ENCODE peak calls at places on chromosome 12, in seven cellular contexts. J, Q, C, Z, K, Y and S are unnamed samples.

GRCh38 chr12:124002021-124002640 is 29.1 kb downstream of the ZNF664 start:
- DNase-seq in J (no peak), Q (no peak), C (no peak), Z (no peak), K (peak; percentile 46), Y (no peak), S (no peak)

GRCh38 chr12:60168441-60168840 is 572.6 kb downstream of the SLC16A7 start:
- DNase-seq in J (no peak), Q (no peak), C (no peak), Z (no peak), K (no peak), Y (no peak), S (no peak)

GRCh38 chr12:69933115-69933552 is 108.1 kb downstream of the MYRFL start:
- DNase-seq in J (no peak), Q (no peak), C (peak; percentile 69), Z (no peak), K (peak; percentile 39), Y (no peak), S (peak; percentile 11)

GRCh38 chr12:109115758-109116610 is at the start of gene ACACB:
- DNase-seq in J (peak; percentile 79), Q (no peak), C (peak; percentile 25), Z (no peak), K (peak; percentile 87), Y (peak; percentile 83), S (no peak)

GRCh38 chr12:88723219-88723618 is 142.9 kb upstream of the KITLG start:
- DNase-seq in J (no peak), Q (no peak), C (no peak), Z (no peak), K (no peak), Y (no peak), S (no peak)

GRCh38 chr12:81077329-81077685 is 572 bp upstream of the ACSS3 start:
- DNase-seq in J (no peak), Q (no peak), C (peak; percentile 80), Z (no peak), K (peak; percentile 60), Y (no peak), S (peak; percentile 41)

GRCh38 chr12:53807322-53807721 is 55.5 kb upstream of the CISTR start:
- DNase-seq in J (no peak), Q (no peak), C (no peak), Z (no peak), K (no peak), Y (no peak), S (no peak)

GRCh38 chr12:57224973-57225679 is 4.4 kb upstream of the SHMT2 start:
- DNase-seq in J (peak; percentile 80), Q (peak; percentile 63), C (peak; percentile 81), Z (peak; percentile 64), K (peak; percentile 59), Y (peak; percentile 85), S (peak; percentile 80)

GRCh38 chr12:82857911-82858533 is 171.3 kb downstream of the TMTC2 start:
- DNase-seq in J (no peak), Q (no peak), C (peak; percentile 9), Z (no peak), K (no peak), Y (no peak), S (no peak)

GRCh38 chr12:52354197-52354596 is 13.1 kb downstream of the KRT85 start:
- DNase-seq in J (no peak), Q (no peak), C (no peak), Z (no peak), K (no peak), Y (no peak), S (no peak)

GRCh38 chr12:62205348-62205747 is 54.9 kb upstream of the USP15 start:
- DNase-seq in J (no peak), Q (no peak), C (no peak), Z (no peak), K (no peak), Y (no peak), S (no peak)

GRCh38 chr12:77521458-77522115 is 309.1 kb upstream of the NAV3 start:
- DNase-seq in J (no peak), Q (no peak), C (no peak), Z (no peak), K (no peak), Y (no peak), S (no peak)

GRCh38 chr12:68235576-68235975 is 10.0 kb upstream of the IL26 start:
- DNase-seq in J (no peak), Q (no peak), C (no peak), Z (no peak), K (no peak), Y (no peak), S (no peak)

GRCh38 chr12:68239309-68239708 is 13.7 kb upstream of the IL26 start:
- DNase-seq in J (no peak), Q (no peak), C (no peak), Z (no peak), K (no peak), Y (no peak), S (no peak)

GRCh38 chr12:68236421-68237059 is 10.9 kb upstream of the IL26 start:
- DNase-seq in J (no peak), Q (peak; percentile 17), C (no peak), Z (peak; percentile 45), K (no peak), Y (no peak), S (no peak)

GRCh38 chr12:68237523-68238070 is 12.0 kb upstream of the IL26 start:
- DNase-seq in J (no peak), Q (no peak), C (no peak), Z (no peak), K (peak; percentile 18), Y (no peak), S (no peak)

DNA sequence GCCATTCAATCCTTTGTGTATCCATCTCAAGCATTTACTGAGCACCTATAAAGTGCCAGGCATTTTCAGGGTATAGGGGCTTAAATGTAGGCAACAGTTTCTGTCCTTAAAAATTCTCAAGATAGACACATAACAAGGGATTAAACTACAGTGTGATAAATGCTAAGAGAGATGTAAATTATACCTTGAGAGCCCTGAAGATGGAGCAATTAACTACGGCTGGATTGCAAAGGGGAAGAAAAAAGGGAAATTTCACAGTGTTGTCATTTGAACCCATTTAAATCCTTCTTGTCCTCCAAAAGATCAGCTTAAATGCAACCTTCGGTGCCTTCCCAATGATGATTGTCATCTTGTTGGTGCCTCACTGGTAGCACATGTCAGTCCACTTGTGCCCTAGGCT is 11.5 kb upstream of the IL26 start:
- DNase-seq in J (no peak), Q (no peak), C (no peak), Z (no peak), K (no peak), Y (no peak), S (no peak)
- TF ChIP-seq CTCF in J (no peak), Q (no peak), C (peak; percentile 10), Z (peak; percentile 24), K (peak; percentile 42), Y (no peak), S (no peak)

DNA sequence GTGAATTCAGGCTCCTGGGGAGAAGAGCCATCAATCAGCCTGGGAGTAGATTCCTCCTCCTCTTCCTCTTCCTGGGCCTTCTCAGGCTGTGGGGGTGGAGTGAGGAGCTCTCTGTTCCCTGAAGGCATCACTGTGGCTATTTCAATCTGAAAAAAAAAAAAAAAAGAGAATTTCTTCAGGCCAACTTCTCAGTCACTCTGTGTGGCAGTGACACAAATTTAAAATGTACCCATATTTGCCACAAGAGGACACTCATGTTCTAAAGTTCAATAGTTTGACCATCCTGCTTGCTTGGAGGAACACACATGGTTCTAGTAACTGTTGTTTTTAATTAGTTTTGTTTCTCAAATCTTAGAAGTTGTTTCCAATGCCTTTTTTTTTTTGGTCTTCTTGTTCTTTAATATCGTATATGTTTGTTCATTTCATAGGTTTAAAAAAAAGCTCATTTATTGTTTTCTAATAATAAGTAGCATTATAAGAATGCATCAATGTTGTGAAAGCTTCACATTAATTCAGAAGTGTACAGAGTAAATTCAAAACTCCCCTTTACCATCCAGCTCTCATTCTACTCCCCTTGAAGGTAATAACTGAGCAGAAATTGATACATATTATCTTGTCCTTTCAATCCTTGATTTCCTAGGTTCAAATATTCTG is 23.3 kb upstream of the CCER1 start:
- DNase-seq in J (no peak), Q (no peak), C (peak; percentile 55), Z (peak; percentile 14), K (peak; percentile 68), Y (no peak), S (no peak)
- TF ChIP-seq CTCF in J (peak; percentile 42), Q (peak; percentile 60), C (peak; percentile 69), Z (peak; percentile 48), K (peak; percentile 66), Y (peak; percentile 54), S (peak; percentile 57)

DNA sequence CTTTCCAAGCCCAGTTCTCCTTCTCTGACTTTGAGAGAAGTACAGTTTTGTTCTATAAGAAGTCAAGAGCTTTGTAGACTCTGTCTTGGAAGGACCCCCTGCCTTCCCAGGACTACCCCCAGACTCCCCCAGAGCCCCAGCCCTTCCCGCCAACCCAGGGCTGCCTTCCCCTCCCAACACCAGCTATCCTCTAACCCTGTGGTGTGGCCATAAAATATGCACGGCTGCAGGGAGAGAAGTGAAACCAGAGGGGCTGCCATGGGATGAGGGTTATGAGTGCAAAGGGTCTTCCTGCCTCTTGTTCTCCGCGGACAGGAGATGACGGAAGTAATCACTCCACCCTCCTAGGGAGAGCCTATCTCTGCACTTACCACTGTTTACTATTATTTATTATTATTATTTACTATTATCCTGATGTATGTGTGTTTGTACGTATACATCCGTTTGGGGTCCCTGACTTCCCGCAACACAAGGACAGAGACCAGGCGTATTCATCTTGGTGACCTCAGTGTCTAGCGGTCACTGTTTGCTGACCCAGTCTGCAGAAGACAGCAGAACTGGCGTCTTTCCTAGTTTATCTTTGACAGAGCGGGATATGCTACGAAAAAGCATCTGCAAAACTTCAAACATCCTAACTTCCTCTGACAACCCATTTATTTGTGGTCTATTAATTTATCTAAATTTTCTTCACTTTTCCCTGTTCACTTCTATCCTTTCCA is 3.5 kb upstream of the SCNN1A start:
- DNase-seq in J (peak; percentile 34), Q (no peak), C (no peak), Z (no peak), K (no peak), Y (no peak), S (no peak)
- TF ChIP-seq CTCF in J (no peak), Q (no peak), C (no peak), Z (no peak), K (no peak), Y (no peak), S (no peak)

DNA sequence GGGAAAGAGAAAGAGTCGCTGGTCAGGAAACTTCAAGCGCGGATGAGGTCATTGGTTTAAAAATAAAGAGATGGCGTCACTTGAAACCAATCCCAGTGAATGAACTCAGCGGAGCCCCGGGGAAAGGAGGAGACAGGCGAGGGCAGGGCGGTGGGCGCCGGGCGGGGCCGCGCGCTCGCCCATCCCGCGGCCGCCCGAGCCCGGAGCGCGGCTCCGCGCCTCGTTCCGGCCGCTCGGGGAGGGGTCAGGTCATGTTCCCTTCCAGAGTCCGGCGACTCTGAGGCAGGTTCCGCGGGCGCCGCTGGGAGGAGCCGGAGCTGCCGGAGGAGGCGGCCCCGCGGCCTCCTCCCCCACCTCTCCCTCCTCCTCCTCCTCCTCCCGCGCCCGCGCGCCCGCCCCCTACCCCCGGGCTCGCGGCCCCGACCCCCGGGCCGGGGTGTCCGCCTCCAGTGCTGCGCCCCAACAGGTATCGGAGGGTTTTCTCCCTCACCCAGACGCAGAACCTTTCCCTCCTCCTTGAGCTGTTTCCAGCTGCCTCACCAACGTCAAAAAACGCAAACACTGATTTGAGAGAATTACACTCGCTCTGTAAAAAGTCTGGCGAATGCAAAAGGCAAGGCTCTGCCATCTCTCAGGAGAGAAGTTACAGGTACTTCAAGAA is at the start of gene DUSP16:
- DNase-seq in J (peak; percentile 94), Q (peak; percentile 94), C (peak; percentile 98), Z (peak; percentile 89), K (peak; percentile 97), Y (peak; percentile 97), S (peak; percentile 87)
- TF ChIP-seq CTCF in J (peak; percentile 19), Q (no peak), C (peak; percentile 27), Z (peak; percentile 3), K (no peak), Y (no peak), S (peak; percentile 12)